ENCODE peak calls at places on chromosomes 5 and 9, in eight cellular contexts. L, B, E, M, J, X, C and I are unnamed samples.

GRCh38 chr5:1171340-1171941 is 30.0 kb upstream of the SLC6A19 start:
- DNase-seq in L (no peak), B (peak), E (peak), M (peak), J (no peak), X (no peak), C (no peak), I (peak)

GRCh38 chr5:9544502-9545300 is 1.2 kb downstream of the SEMA5A start:
- DNase-seq in L (peak), B (peak), E (peak), M (peak), J (peak), X (peak), C (peak), I (peak)

GRCh38 chr9:23779220-23779619 is 46.8 kb downstream of the ELAVL2 start:
- DNase-seq in L (no peak), B (no peak), E (no peak), M (peak), J (no peak), X (no peak), C (no peak), I (no peak)

GRCh38 chr5:39605145-39605544 is 180.4 kb upstream of the DAB2 start:
- DNase-seq in L (no peak), B (no peak), E (no peak), M (no peak), J (no peak), X (no peak), C (no peak), I (no peak)

GRCh38 chr9:137160716-137161557 is 8.9 kb downstream of the LRRC26 start:
- DNase-seq in L (no peak), B (no peak), E (no peak), M (no peak), J (no peak), X (no peak), C (no peak), I (no peak)

GRCh38 chr5:5139358-5140050 is 626 bp upstream of the ADAMTS16 start:
- DNase-seq in L (no peak), B (no peak), E (no peak), M (no peak), J (no peak), X (no peak), C (no peak), I (no peak)

GRCh38 chr9:36894695-36895310 is 139.3 kb downstream of the PAX5 start:
- DNase-seq in L (no peak), B (no peak), E (no peak), M (no peak), J (no peak), X (no peak), C (peak), I (no peak)

GRCh38 chr5:119328753-119329602 is 26.8 kb upstream of the TNFAIP8 start:
- DNase-seq in L (no peak), B (peak), E (peak), M (peak), J (no peak), X (no peak), C (no peak), I (peak)

GRCh38 chr5:16253856-16254255 is 74.3 kb upstream of the MARCHF11 start:
- DNase-seq in L (no peak), B (no peak), E (no peak), M (no peak), J (no peak), X (no peak), C (no peak), I (no peak)

GRCh38 chr5:86442036-86442435 is 175.7 kb upstream of the COX7C start:
- DNase-seq in L (no peak), B (no peak), E (no peak), M (no peak), J (no peak), X (no peak), C (no peak), I (no peak)

GRCh38 chr9:89310486-89311345 is at the start of gene CKS2:
- DNase-seq in L (peak), B (peak), E (peak), M (peak), J (peak), X (peak), C (peak), I (peak)

GRCh38 chr9:111759762-111760639 is 34.7 kb downstream of the SHOC1 start:
- DNase-seq in L (peak), B (peak), E (peak), M (peak), J (no peak), X (peak), C (peak), I (peak)

GRCh38 chr5:98349251-98349989 is 424.0 kb upstream of the RGMB start:
- DNase-seq in L (no peak), B (peak), E (peak), M (peak), J (no peak), X (no peak), C (no peak), I (peak)

GRCh38 chr5:127434588-127434987 is 82.9 kb upstream of the PRRC1 start:
- DNase-seq in L (no peak), B (no peak), E (no peak), M (no peak), J (no peak), X (no peak), C (no peak), I (no peak)

GRCh38 chr9:22050924-22051323 is 41.8 kb upstream of the CDKN2B start:
- DNase-seq in L (no peak), B (no peak), E (no peak), M (no peak), J (no peak), X (no peak), C (no peak), I (no peak)

GRCh38 chr5:151072234-151073025 is 8.4 kb downstream of the TNIP1 start:
- DNase-seq in L (no peak), B (peak), E (peak), M (peak), J (no peak), X (no peak), C (no peak), I (peak)

GRCh38 chr5:51378778-51379652 is 4.2 kb upstream of the ISL1 start:
- DNase-seq in L (no peak), B (peak), E (no peak), M (peak), J (no peak), X (no peak), C (no peak), I (no peak)

GRCh38 chr5:170861855-170862766 is at the start of gene RANBP17:
- DNase-seq in L (peak), B (peak), E (peak), M (peak), J (no peak), X (peak), C (peak), I (peak)

GRCh38 chr9:97307500-97308163 is at the start of gene CCDC180:
- DNase-seq in L (no peak), B (peak), E (peak), M (peak), J (peak), X (peak), C (peak), I (peak)

GRCh38 chr5:178113141-178113787 is at the start of gene N4BP3:
- DNase-seq in L (peak), B (peak), E (peak), M (peak), J (no peak), X (peak), C (no peak), I (peak)

GRCh38 chr9:18245911-18246310 is 228.0 kb upstream of the ADAMTSL1 start:
- DNase-seq in L (no peak), B (no peak), E (peak), M (no peak), J (no peak), X (no peak), C (no peak), I (no peak)

GRCh38 chr9:136345281-136346156 is 18.0 kb downstream of the DNLZ start:
- DNase-seq in L (peak), B (peak), E (peak), M (peak), J (peak), X (peak), C (peak), I (peak)

GRCh38 chr5:131261483-131261882 is 2.4 kb upstream of the CDC42SE2 start:
- DNase-seq in L (no peak), B (no peak), E (no peak), M (no peak), J (no peak), X (no peak), C (no peak), I (no peak)

GRCh38 chr9:109319072-109319630 is 1.7 kb downstream of the EPB41L4B start:
- DNase-seq in L (peak), B (no peak), E (no peak), M (peak), J (no peak), X (no peak), C (peak), I (no peak)
- H3K4me3 ChIP-seq in L (peak), B (no peak), E (no peak), M (no peak), J (peak), X (peak), C (peak), I (no peak)

DNA sequence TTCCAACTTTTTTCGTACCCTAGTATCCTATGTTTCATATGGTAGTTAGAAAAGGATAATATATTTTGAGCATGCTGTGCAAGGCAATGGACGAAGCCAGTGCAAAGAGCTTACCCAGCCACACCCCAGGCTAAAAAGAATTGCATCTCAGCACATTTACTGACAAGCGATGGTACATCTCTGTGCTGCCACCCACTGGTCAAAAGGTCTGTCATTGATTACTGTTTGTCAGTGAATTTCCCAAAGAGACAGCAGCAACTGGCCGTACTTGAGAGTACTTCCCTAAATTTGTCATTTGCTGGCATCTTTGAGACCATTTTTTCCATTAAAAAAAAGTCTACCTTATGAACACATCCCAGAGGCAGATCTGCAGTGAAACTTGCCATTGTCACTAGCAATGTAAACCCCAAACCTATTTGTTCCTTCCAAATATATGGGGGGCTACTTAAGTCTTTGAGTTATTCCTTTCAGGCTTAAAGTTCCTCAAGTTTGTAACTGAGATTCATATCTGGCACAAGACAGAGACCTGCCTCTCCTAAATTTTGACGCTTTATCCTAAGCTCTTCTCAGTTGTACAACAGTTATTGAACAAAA is 184.3 kb downstream of the CTNND2 start:
- DNase-seq in L (peak), B (no peak), E (no peak), M (peak), J (no peak), X (peak), C (peak), I (no peak)
- TF ChIP-seq CTCF in L (peak), B (no peak), E (no peak), M (no peak), J (peak), X (no peak), C (peak), I (no peak)

GRCh38 chr5:173941758-173942401 is 47.1 kb upstream of the C5orf47 start:
- DNase-seq in L (no peak), B (no peak), E (no peak), M (no peak), J (no peak), X (no peak), C (no peak), I (no peak)
- H3K4me3 ChIP-seq in L (no peak), B (no peak), E (no peak), M (no peak), J (no peak), X (no peak), C (no peak), I (no peak)

DNA sequence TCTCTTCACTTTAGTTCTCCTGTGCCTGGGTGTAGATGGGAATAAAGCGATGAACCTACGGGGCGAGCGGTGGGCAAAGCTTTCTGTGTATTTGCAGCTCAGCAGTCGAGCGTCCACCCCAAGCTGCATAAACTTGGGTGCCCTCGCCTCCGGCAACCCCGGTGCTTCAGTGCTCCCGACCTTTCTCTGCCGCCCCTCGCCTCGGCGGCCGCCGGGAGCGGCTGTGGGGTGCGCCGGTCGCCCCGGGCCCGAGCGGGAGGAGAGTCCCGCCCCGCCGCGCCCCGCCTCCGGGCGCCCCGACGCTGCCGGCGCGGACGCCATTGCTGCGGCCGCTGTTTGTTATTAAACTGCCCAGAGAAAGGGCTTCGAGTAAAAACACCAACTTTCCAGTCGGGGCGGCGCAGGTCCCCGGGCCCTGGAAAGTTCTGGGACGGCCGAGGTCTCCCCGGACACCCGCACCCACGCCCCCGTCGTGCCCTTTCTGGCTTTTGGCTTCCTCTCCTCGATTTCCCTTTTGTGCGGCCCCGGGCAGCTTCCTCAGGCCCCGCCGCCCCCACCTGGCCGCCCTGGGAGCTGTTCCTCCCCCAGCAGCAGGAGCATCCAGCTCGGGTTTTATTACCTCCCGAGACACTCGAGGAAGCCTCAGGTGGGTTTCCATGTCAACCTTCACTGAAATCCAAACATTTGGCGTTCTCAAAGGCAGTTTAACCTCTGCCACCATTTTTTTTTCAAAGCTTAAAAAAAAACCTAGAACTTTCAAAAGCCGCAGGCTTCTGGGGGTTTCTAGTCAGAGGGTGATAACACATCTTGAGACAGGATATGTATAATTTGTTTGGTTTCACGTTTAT is 334.3 kb downstream of the CWC27 start:
- DNase-seq in L (peak), B (peak), E (peak), M (peak), J (no peak), X (peak), C (peak), I (peak)
- TF ChIP-seq CTCF in L (peak), B (peak), E (peak), M (no peak), J (peak), X (no peak), C (peak), I (no peak)

GRCh38 chr9:127738666-127739065 is 3.6 kb upstream of the TOR2A start:
- DNase-seq in L (no peak), B (no peak), E (no peak), M (no peak), J (no peak), X (no peak), C (no peak), I (no peak)

GRCh38 chr9:127742435-127743088 is 7.5 kb upstream of the TOR2A start:
- DNase-seq in L (peak), B (peak), E (peak), M (peak), J (no peak), X (no peak), C (no peak), I (peak)

GRCh38 chr9:127739614-127740322 is 4.7 kb upstream of the TOR2A start:
- DNase-seq in L (no peak), B (peak), E (peak), M (no peak), J (no peak), X (no peak), C (no peak), I (no peak)

GRCh38 chr9:127744407-127745110 is 9.5 kb upstream of the TOR2A start:
- DNase-seq in L (no peak), B (no peak), E (no peak), M (no peak), J (no peak), X (no peak), C (no peak), I (no peak)

DNA sequence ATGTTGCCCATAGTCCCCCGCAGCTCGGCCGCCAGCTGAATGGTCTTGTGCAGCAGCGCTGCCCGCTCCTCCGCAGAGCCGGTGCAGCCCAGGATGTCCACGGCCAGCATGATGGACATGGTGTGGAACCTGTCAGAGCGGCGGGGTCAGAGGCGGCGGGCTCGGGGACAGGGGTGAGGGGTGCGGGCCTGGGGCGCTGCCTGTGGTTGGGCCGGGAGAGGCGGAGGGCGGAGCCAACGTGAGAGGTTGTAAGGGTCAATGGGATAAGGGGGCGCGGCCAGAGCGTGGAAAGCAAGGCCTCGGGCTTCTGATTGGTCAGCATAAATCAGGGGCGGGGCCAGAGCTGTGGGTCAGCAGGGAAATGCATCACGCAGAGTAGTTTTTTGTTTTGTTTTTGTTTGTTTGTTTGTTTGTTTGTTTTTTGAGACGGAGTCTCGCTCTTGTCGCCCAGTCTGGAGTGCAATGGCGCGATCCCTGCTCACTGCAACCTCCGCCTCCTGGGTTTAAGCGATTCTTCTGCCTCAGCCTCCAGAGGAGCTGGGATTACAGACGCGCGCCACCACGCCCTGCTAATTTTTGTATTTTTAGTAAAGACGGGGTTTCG is 6.8 kb upstream of the TOR2A start:
- DNase-seq in L (peak), B (no peak), E (peak), M (peak), J (no peak), X (peak), C (no peak), I (no peak)
- H3K4me3 ChIP-seq in L (no peak), B (no peak), E (peak), M (no peak), J (peak), X (no peak), C (peak), I (no peak)

GRCh38 chr9:133199648-133200321 is 9.3 kb downstream of the OBP2B start:
- DNase-seq in L (no peak), B (no peak), E (peak), M (no peak), J (no peak), X (no peak), C (peak), I (no peak)
- TF ChIP-seq CTCF in L (no peak), B (peak), E (no peak), M (no peak), J (no peak), X (no peak), C (no peak), I (no peak)

GRCh38 chr9:121354770-121355169 is 15.3 kb downstream of the STOM start:
- DNase-seq in L (no peak), B (no peak), E (no peak), M (no peak), J (no peak), X (no peak), C (no peak), I (no peak)

GRCh38 chr9:121350993-121351561 is 19.0 kb downstream of the STOM start:
- DNase-seq in L (peak), B (peak), E (peak), M (peak), J (peak), X (peak), C (no peak), I (peak)

GRCh38 chr9:121354141-121354540 is 15.9 kb downstream of the STOM start:
- DNase-seq in L (no peak), B (peak), E (no peak), M (no peak), J (no peak), X (no peak), C (no peak), I (peak)

GRCh38 chr9:121357011-121357410 is 13.0 kb downstream of the STOM start:
- DNase-seq in L (no peak), B (no peak), E (no peak), M (no peak), J (no peak), X (no peak), C (no peak), I (no peak)

DNA sequence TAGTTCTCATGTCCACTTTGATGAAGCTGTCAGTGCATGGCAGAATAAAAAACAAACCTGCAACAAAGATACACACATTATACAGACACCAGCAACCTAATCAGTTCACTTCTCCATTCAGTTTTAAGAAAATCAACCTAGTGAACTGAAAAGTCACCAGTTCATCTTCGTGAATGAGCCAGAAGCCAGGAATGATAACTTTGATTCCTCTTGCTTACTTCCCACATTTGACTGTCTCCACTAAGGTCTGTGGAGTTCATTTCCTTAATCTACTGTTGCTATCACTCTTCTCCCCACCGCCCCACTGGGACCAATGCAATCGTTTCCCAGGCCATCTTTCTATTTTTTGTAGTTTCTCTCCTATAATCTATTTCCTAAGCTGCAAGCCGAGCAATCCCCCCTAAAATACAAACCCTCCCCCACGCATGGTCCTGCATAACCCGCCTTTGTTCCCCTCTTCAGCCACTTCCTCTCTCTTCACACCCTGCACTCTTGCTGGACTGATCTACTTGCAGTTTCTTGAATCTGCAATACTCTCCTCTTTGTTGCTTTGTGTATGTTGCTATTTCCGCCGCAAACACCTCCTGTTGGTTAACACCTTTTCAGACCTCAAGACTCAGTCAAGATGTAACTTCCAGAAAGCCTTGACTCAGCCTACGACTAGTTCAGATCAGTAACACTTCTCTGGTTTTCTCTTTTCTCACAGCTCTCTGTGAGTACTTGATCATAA is 16.6 kb downstream of the STOM start:
- DNase-seq in L (no peak), B (no peak), E (no peak), M (no peak), J (no peak), X (no peak), C (no peak), I (no peak)
- H3K4me3 ChIP-seq in L (no peak), B (no peak), E (no peak), M (no peak), J (no peak), X (no peak), C (no peak), I (no peak)

DNA sequence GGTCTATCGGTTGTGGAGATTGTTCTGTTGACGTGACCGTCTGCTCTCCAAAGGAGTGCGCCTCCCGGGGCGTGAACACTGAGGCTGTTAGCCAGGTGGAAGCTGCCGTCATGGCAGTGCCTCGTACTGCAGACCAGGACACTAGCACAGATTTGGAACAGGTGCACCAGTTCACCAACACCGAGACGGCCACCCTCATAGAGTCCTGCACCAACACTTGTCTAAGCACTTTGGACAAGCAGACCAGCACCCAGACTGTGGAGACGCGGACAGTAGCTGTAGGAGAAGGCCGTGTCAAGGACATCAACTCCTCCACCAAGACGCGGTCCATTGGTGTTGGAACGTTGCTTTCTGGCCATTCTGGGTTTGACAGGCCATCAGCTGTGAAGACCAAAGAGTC is 128.9 kb upstream of the DMRT1 start:
- DNase-seq in L (no peak), B (no peak), E (no peak), M (no peak), J (no peak), X (no peak), C (no peak), I (no peak)
- TF ChIP-seq CTCF in L (no peak), B (no peak), E (no peak), M (no peak), J (no peak), X (no peak), C (no peak), I (no peak)